ENCODE peak calls at places on chromosomes 4 and X, in six cellular contexts. F, A, X, P, Y and I are unnamed samples. For H3K4me1, the result is how much of the 10 kb centered on the place peaks cover.

GRCh38 chr4:87270144-87270543 is 49.7 kb upstream of the KLHL8 start:
- DNase-seq in P (no peak), Y (no peak), F (peak), A (no peak), X (no peak), I (no peak)

GRCh38 chr4:40046311-40046980 is 10.2 kb upstream of the N4BP2 start:
- DNase-seq in P (no peak), F (no peak), Y (no peak), A (no peak), X (no peak), I (peak)

GRCh38 chr4:26141916-26142638 is 178.7 kb upstream of the RBPJ start:
- DNase-seq in A (no peak), X (no peak), P (peak), Y (no peak), F (no peak), I (peak)

GRCh38 chr4:83113429-83113786 is 1.1 kb downstream of the PLAC8 start:
- DNase-seq in F (no peak), A (no peak), P (no peak), X (no peak), Y (no peak), I (no peak)

GRCh38 chrX:826448-826847 is 195.9 kb downstream of the SHOX start:
- DNase-seq in A (no peak), P (no peak), F (no peak), X (no peak), Y (no peak), I (no peak)

GRCh38 chr4:5912614-5913019 is 19.7 kb upstream of the CRMP1 start:
- DNase-seq in F (no peak), X (no peak), Y (no peak), A (no peak), P (no peak), I (no peak)

GRCh38 chr4:79695848-79696247 is 287.8 kb upstream of the GK2 start:
- DNase-seq in Y (no peak), F (no peak), P (no peak), A (no peak), X (no peak), I (no peak)

GRCh38 chrX:153844509-153845082 is 14.3 kb upstream of the PDZD4 start:
- DNase-seq in F (no peak), Y (no peak), X (no peak), A (no peak), P (no peak), I (no peak)

GRCh38 chr4:74805601-74806000 is 11.3 kb upstream of the BTC start:
- DNase-seq in F (no peak), P (no peak), A (no peak), X (no peak), Y (no peak), I (no peak)

GRCh38 chr4:138225477-138225876 is 16.7 kb downstream of the SLC7A11 start:
- DNase-seq in P (no peak), X (no peak), Y (no peak), F (no peak), A (no peak), I (no peak)

DNA sequence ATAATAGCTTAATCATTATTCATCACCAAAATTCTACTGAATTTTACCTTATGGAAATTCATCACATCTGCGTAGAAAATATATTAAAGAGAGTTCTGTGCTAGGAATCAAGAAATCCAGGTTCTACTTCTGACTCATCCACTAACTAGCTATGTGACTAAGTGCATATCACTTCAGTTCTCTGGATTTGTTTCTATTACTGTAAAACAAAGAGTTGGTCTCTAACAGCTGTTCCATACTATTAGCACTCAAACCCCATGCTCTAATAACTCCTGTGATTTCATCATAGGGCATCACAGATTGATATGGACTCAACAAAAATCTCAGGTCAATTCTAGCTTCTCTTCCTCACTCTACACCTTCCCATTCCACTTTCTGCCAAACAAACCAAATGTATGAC is 572.0 kb downstream of the INPP4B start:
- DNase-seq in Y (no peak), A (no peak), X (no peak), F (no peak), P (no peak), I (no peak)
- TF ChIP-seq EP300 in Y (no peak), A (no peak), X (no peak), F (no peak), P (no peak), I (no peak)

GRCh38 chr4:110160616-110161015 is 37.8 kb downstream of the ELOVL6 start:
- DNase-seq in A (no peak), F (no peak), Y (no peak), P (no peak), X (no peak), I (no peak)

GRCh38 chr4:110163327-110164070 is 34.9 kb downstream of the ELOVL6 start:
- DNase-seq in Y (no peak), X (no peak), P (no peak), A (no peak), F (no peak), I (no peak)

GRCh38 chr4:110165382-110166285 is 32.8 kb downstream of the ELOVL6 start:
- DNase-seq in X (no peak), A (no peak), F (no peak), Y (no peak), P (no peak), I (no peak)

GRCh38 chr4:110164856-110165255 is 33.6 kb downstream of the ELOVL6 start:
- DNase-seq in A (no peak), Y (no peak), X (no peak), F (no peak), P (no peak), I (no peak)

GRCh38 chr4:110164251-110164650 is 34.2 kb downstream of the ELOVL6 start:
- DNase-seq in Y (no peak), F (no peak), P (no peak), X (no peak), A (no peak), I (no peak)
- H3K4me1 ChIP-seq in Y (under half), F (under half), P (under half), X (under half), A (under half), I (under half)

GRCh38 chrX:45300638-45301037 is 100.0 kb upstream of the DIPK2B start:
- DNase-seq in P (no peak), A (no peak), X (no peak), F (no peak), Y (no peak), I (no peak)

DNA sequence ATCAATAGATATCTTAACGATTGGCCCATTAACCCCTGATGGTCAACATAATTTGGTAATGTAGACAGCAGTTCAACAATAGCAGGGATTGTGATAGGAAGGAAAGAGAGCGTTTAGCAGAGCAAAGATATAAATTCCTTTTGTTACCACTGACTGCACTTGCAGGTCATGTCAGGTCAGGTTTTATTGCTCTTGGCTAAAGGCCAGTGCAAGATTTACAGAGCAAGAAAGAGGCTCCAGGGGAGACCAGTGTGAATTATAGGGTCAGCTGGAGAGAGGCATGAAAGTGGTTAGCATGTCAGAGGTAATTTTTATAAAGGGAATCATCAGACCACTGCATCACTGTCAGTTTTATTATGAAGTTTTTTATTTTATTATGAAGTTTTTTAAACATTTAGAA is 94.9 kb upstream of the DIPK2B start:
- DNase-seq in X (no peak), F (no peak), P (no peak), Y (no peak), A (no peak), I (no peak)
- TF ChIP-seq EP300 in X (no peak), F (no peak), P (no peak), Y (no peak), A (no peak), I (no peak)

GRCh38 chr4:1204286-1204827 is 32.0 kb upstream of the SPON2 start:
- DNase-seq in F (no peak), X (peak), P (no peak), Y (no peak), A (no peak), I (peak)
- H3K4me1 ChIP-seq in F (under half), X (under half), P (under half), Y (under half), A (under half), I (half or more)

DNA sequence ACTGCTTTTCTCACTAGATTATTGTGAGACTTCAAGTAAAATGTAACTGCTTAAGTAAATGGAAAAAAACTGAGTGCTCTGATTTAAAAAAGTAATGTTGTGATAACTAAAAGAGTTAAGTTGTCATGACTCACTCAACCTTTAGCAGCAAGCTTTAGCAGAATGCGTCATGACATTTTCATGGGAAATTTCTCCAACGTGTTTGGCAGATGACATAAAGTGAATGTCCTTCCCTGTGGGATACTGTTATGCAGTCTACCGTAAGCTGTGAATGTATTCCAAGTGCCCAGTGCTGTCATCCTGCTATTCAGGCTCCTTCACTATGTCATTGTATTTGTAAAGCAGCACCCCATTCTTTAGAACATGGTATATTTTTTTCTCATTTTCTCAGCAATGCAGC is 136.2 kb downstream of the CPXCR1 start:
- DNase-seq in Y (no peak), X (no peak), P (no peak), F (no peak), A (no peak), I (no peak)
- TF ChIP-seq EP300 in Y (no peak), X (no peak), P (no peak), F (no peak), A (no peak), I (no peak)

DNA sequence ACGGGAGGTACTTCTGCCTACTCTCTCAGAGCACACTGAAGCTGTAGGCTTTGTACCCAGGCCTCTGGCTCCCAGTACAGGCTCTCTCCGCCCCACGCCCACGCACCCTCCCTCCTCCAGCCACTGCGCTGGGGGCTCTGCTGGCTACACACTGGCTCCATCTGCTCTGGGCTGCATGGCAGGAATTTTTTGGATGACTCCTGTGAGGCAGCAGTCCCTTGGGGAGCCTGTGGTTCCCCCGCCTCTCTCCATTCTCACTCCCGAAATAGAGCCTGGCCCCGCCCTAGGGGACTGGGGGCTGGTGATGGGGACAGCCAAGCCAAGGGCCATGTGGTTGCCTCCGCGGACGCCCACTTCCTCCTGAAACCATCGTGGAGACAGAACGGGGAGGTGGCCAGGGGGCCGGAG is 58.1 kb upstream of the ADRA2C start:
- DNase-seq in Y (peak), F (no peak), X (peak), P (no peak), A (no peak), I (no peak)
- H3K4me1 ChIP-seq in Y (under half), F (under half), X (under half), P (under half), A (under half), I (under half)

GRCh38 chr4:140153744-140154571 is at the start of gene MAML3:
- DNase-seq in Y (peak), P (peak), X (peak), A (no peak), F (peak), I (peak)
- TF ChIP-seq EP300 in Y (no peak), P (no peak), X (no peak), A (no peak), F (peak), I (no peak)

DNA sequence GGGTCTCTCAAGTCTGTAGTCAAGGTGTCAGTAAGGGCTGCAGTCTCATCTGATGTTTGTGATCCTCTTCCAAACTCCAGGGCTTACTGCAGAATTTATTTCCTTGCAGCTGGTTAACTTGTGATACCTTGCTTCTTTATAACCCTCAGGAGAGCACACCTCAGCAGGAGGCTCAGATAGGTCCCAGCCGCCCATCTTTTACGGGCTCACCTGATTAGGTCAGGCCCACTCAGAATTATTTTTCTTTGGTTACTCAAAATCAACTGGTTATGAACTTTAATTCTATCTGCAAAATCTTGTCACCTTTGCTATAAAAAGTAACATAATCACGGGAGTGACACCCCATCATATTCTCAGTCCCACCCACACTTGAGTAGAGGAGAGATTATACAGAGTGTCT is 99.9 kb upstream of the BEND4 start:
- DNase-seq in Y (no peak), F (no peak), P (no peak), X (no peak), A (no peak), I (no peak)
- H3K4me1 ChIP-seq in Y (under half), F (under half), P (under half), X (under half), A (under half), I (under half)